ENCODE peak calls at places on chromosomes 4 and X, in four cellular contexts. One of them, this sample, is unnamed.
A peak's percentile ranks its signal among the peaks of the same experiment; 100 is the strongest.

GRCh38 chr4:100805547-100805946 is 287.7 kb upstream of the EMCN start:
- DNase-seq in T-helper 9 cell: no peak
- DNase-seq in A549: no peak
- DNase-seq in cardiac muscle cell: no peak
- DNase-seq in this sample: no peak

GRCh38 chr4:114180481-114180880 is 201.0 kb upstream of the ARSJ start:
- DNase-seq in A549: peak; percentile 70
- DNase-seq in cardiac muscle cell: peak; percentile 27
- DNase-seq in T-helper 9 cell: peak; percentile 10
- DNase-seq in this sample: peak; percentile 23

GRCh38 chr4:37953620-37954325 is 6.4 kb upstream of the PTTG2 start:
- DNase-seq in cardiac muscle cell: no peak
- DNase-seq in A549: peak; percentile 26
- DNase-seq in T-helper 9 cell: no peak
- DNase-seq in this sample: no peak

GRCh38 chr4:47519239-47519883 is 34.3 kb downstream of the ATP10D start:
- DNase-seq in T-helper 9 cell: no peak
- DNase-seq in A549: no peak
- DNase-seq in cardiac muscle cell: no peak
- DNase-seq in this sample: no peak

GRCh38 chr4:38902695-38903094 is 35.1 kb downstream of the FAM114A1 start:
- DNase-seq in cardiac muscle cell: peak; percentile 23
- DNase-seq in T-helper 9 cell: no peak
- DNase-seq in A549: peak; percentile 13
- DNase-seq in this sample: peak; percentile 40

GRCh38 chr4:157443537-157443936 is 223.0 kb downstream of the GRIA2 start:
- DNase-seq in cardiac muscle cell: no peak
- DNase-seq in A549: no peak
- DNase-seq in T-helper 9 cell: no peak
- DNase-seq in this sample: no peak

GRCh38 chr4:156335721-156336120 is 382.1 kb upstream of the CTSO start:
- DNase-seq in cardiac muscle cell: no peak
- DNase-seq in A549: no peak
- DNase-seq in T-helper 9 cell: no peak
- DNase-seq in this sample: no peak

GRCh38 chr4:67035501-67035900 is 509.8 kb downstream of the CENPC start:
- DNase-seq in A549: peak; percentile 18
- DNase-seq in cardiac muscle cell: no peak
- DNase-seq in T-helper 9 cell: no peak
- DNase-seq in this sample: no peak

GRCh38 chr4:5750052-5750950 is 39.3 kb downstream of the EVC start:
- DNase-seq in T-helper 9 cell: no peak
- DNase-seq in A549: no peak
- DNase-seq in cardiac muscle cell: no peak
- DNase-seq in this sample: no peak

GRCh38 chr4:139684351-139684750 is 18.7 kb downstream of the MGST2 start:
- DNase-seq in cardiac muscle cell: no peak
- DNase-seq in T-helper 9 cell: no peak
- DNase-seq in A549: no peak
- DNase-seq in this sample: no peak

GRCh38 chr4:82484987-82485783 is 54.8 kb downstream of the ENOPH1 start:
- DNase-seq in cardiac muscle cell: no peak
- DNase-seq in T-helper 9 cell: no peak
- DNase-seq in A549: no peak
- DNase-seq in this sample: no peak

GRCh38 chr4:187883836-187884235 is 111.7 kb upstream of the ZFP42 start:
- DNase-seq in A549: no peak
- DNase-seq in T-helper 9 cell: no peak
- DNase-seq in cardiac muscle cell: no peak
- DNase-seq in this sample: no peak

GRCh38 chrX:130014770-130015169 is 32.3 kb downstream of the BCORL1 start:
- DNase-seq in T-helper 9 cell: no peak
- DNase-seq in A549: no peak
- DNase-seq in cardiac muscle cell: no peak
- DNase-seq in this sample: no peak

GRCh38 chrX:35046646-35047231 is 104.1 kb downstream of the FAM47B start:
- DNase-seq in cardiac muscle cell: no peak
- DNase-seq in T-helper 9 cell: no peak
- DNase-seq in A549: no peak
- DNase-seq in this sample: no peak

This sample was measured in SK-N-DZ.